ENCODE peak calls at places on chromosomes 13 and 19, in five cellular contexts. B is esophagus muscularis mucosa, R is HuH-7.5, W is T-cell, M is WERI-Rb-1. V is an unnamed sample.

GRCh38 chr19:17294051-17294891 is 9.0 kb downstream of the ABHD8 start:
- DNase-seq in B (peak), R (no peak), W (peak), M (peak), V (no peak)

GRCh38 chr13:26923824-26924605 is 163.4 kb upstream of the GPR12 start:
- DNase-seq in B (no peak), R (no peak), W (no peak), M (no peak), V (no peak)

GRCh38 chr13:85303630-85304029 is 495.6 kb downstream of the SLITRK6 start:
- DNase-seq in B (no peak), R (no peak), W (no peak), M (no peak), V (no peak)

GRCh38 chr13:73816702-73817101 is 317.5 kb downstream of the KLF12 start:
- DNase-seq in B (no peak), R (no peak), W (no peak), M (no peak), V (no peak)

GRCh38 chr19:39810424-39810823 is 23.5 kb downstream of the DYRK1B start:
- DNase-seq in B (peak), R (no peak), W (no peak), M (no peak), V (no peak)

GRCh38 chr13:30355405-30355741 is 48.0 kb upstream of the KATNAL1 start:
- DNase-seq in B (no peak), R (peak), W (no peak), M (peak), V (no peak)

GRCh38 chr19:48644839-48645651 is 942 bp downstream of the CA11 start:
- DNase-seq in B (no peak), R (no peak), W (peak), M (peak), V (peak)

GRCh38 chr19:28941833-28942232 is 271.1 kb downstream of the UQCRFS1 start:
- DNase-seq in B (no peak), R (no peak), W (no peak), M (no peak), V (no peak)

GRCh38 chr19:18281082-18282020 is at the start of gene JUND:
- DNase-seq in B (peak), R (peak), W (peak), M (peak), V (peak)

GRCh38 chr13:77810430-77810829 is 108.2 kb downstream of the EDNRB start:
- DNase-seq in B (no peak), R (no peak), W (no peak), M (no peak), V (no peak)

GRCh38 chr13:52010890-52011689 is at the start of gene ATP7B:
- DNase-seq in B (no peak), R (no peak), W (peak), M (peak), V (peak)

GRCh38 chr13:69706807-69707206 is 400.8 kb upstream of the ATXN8OS start:
- DNase-seq in B (no peak), R (no peak), W (no peak), M (no peak), V (no peak)

GRCh38 chr19:51743405-51743804 is 8.3 kb downstream of the FPR1 start:
- DNase-seq in B (no peak), R (no peak), W (no peak), M (no peak), V (no peak)

GRCh38 chr13:114142640-114143490 is 10.4 kb upstream of the RASA3 start:
- DNase-seq in B (no peak), R (no peak), W (peak), M (no peak), V (peak)

GRCh38 chr13:50241479-50241878 is 226.2 kb downstream of the KCNRG start:
- DNase-seq in B (no peak), R (no peak), W (no peak), M (no peak), V (no peak)

GRCh38 chr19:42424712-42425131 is 2.5 kb downstream of the LIPE start:
- DNase-seq in B (no peak), R (no peak), W (no peak), M (no peak), V (no peak)

GRCh38 chr13:70856706-70857105 is 748.5 kb upstream of the KLHL1 start:
- DNase-seq in B (no peak), R (no peak), W (no peak), M (no peak), V (no peak)

GRCh38 chr13:36981156-36981743 is 17.9 kb downstream of the ALG5 start:
- DNase-seq in B (no peak), R (no peak), W (no peak), M (no peak), V (peak)

GRCh38 chr13:51502206-51502651 is 49.4 kb upstream of the INTS6 start:
- DNase-seq in B (no peak), R (no peak), W (no peak), M (no peak), V (no peak)

GRCh38 chr13:46386996-46387851 is at the start of gene RUBCNL:
- DNase-seq in B (no peak), R (no peak), W (no peak), M (peak), V (peak)

GRCh38 chr13:67118277-67118676 is 111.9 kb downstream of the PCDH9 start:
- DNase-seq in B (no peak), R (no peak), W (no peak), M (no peak), V (no peak)

GRCh38 chr13:95970878-95971277 is 82.3 kb downstream of the UGGT2 start:
- DNase-seq in B (no peak), R (no peak), W (no peak), M (no peak), V (no peak)

GRCh38 chr13:47036291-47037008 is 139.6 kb upstream of the HTR2A start:
- DNase-seq in B (no peak), R (no peak), W (no peak), M (no peak), V (no peak)

GRCh38 chr19:39365531-39365930 is 23.3 kb downstream of the SAMD4B start:
- DNase-seq in B (no peak), R (no peak), W (no peak), M (no peak), V (no peak)

GRCh38 chr19:5563941-5564612 is 3.7 kb downstream of the TINCR start:
- DNase-seq in B (no peak), R (no peak), W (no peak), M (no peak), V (no peak)

GRCh38 chr19:52473655-52474350 is 20.4 kb downstream of the ZNF578 start:
- DNase-seq in B (no peak), R (no peak), W (no peak), M (no peak), V (no peak)

GRCh38 chr19:7833225-7834156 is 3.5 kb downstream of the EVI5L start:
- DNase-seq in B (no peak), R (no peak), W (no peak), M (no peak), V (no peak)

GRCh38 chr19:7168941-7169340 is 99.4 kb downstream of the ZNF557 start:
- DNase-seq in B (no peak), R (no peak), W (no peak), M (no peak), V (no peak)

GRCh38 chr13:96700657-96701056 is 293.6 kb downstream of the OXGR1 start:
- DNase-seq in B (no peak), R (no peak), W (no peak), M (no peak), V (no peak)

GRCh38 chr13:19861762-19862161 is 1.7 kb downstream of the ZMYM5 start:
- DNase-seq in B (no peak), R (no peak), W (no peak), M (no peak), V (no peak)

V was measured in naive thymus-derived CD4-positive, alpha-beta T cell.